ENCODE peak calls at places on chromosomes 16 and 17, in nine cellular contexts. U is NCI-H2081 treated with DMSO at 0.1 percent for 48 hours; Z is spleen; O is fibroblast of the conjunctiva; N is stimulated activated CD4-positive, alpha-beta T cell treated with anti-CD3 and anti-CD28 coated beads, Interleukin-1b, Interleukin-23, amount 100 ng/mL, for 24 hours; R is ovary; H is NCI-H1436; P is left ventricle myocardium inferior; D is activated CD8-positive, alpha-beta memory T cell treated with anti-CD3 and anti-CD28 coated beads for 1 hour. X is an unnamed sample.

GRCh38 chr16:57889960-57890751 is 80.8 kb downstream of the CNGB1 start:
- DNase-seq in U (no peak), Z (peak), O (no peak), N (no peak), R (no peak), H (no peak), P (no peak), D (no peak), X (no peak)

GRCh38 chr16:50636865-50637374 is 44.2 kb downstream of the SNX20 start:
- DNase-seq in U (no peak), Z (no peak), O (no peak), N (no peak), R (no peak), H (no peak), P (no peak), D (no peak), X (no peak)

GRCh38 chr17:17565471-17566365 is 25.8 kb downstream of the PEMT start:
- DNase-seq in U (no peak), Z (no peak), O (peak), N (no peak), R (no peak), H (no peak), P (no peak), D (no peak), X (no peak)

GRCh38 chr16:81491522-81492188 is 47.0 kb downstream of the CMIP start:
- DNase-seq in U (no peak), Z (no peak), O (no peak), N (no peak), R (no peak), H (no peak), P (no peak), D (no peak), X (no peak)

GRCh38 chr17:68870427-68870826 is 84.8 kb downstream of the ABCA8 start:
- DNase-seq in U (no peak), Z (no peak), O (no peak), N (no peak), R (no peak), H (no peak), P (no peak), D (no peak), X (no peak)

GRCh38 chr17:50564916-50565315 is 4.4 kb downstream of the CACNA1G start:
- DNase-seq in U (no peak), Z (no peak), O (peak), N (no peak), R (peak), H (peak), P (peak), D (no peak), X (no peak)

GRCh38 chr16:84881702-84882521 is 62.1 kb downstream of the CRISPLD2 start:
- DNase-seq in U (no peak), Z (no peak), O (peak), N (no peak), R (no peak), H (no peak), P (no peak), D (no peak), X (no peak)

GRCh38 chr16:5382484-5382883 is 284.9 kb upstream of the EEF2KMT start:
- DNase-seq in U (no peak), Z (no peak), O (no peak), N (no peak), R (no peak), H (no peak), P (no peak), D (no peak), X (no peak)

GRCh38 chr17:79463421-79464309 is 147.2 kb downstream of the RBFOX3 start:
- DNase-seq in U (no peak), Z (no peak), O (no peak), N (no peak), R (no peak), H (no peak), P (no peak), D (no peak), X (no peak)

GRCh38 chr17:70655179-70655578 is 485.8 kb downstream of the KCNJ2 start:
- DNase-seq in U (peak), Z (no peak), O (no peak), N (no peak), R (no peak), H (no peak), P (no peak), D (no peak), X (no peak)

GRCh38 chr17:49438885-49439284 is 24.2 kb upstream of the PHB1 start:
- DNase-seq in U (no peak), Z (no peak), O (no peak), N (no peak), R (no peak), H (no peak), P (no peak), D (no peak), X (no peak)

GRCh38 chr16:10386517-10387377 is 886 bp downstream of the ATF7IP2 start:
- DNase-seq in U (no peak), Z (no peak), O (no peak), N (no peak), R (no peak), H (no peak), P (no peak), D (no peak), X (no peak)

GRCh38 chr17:66002807-66003206 is 189.1 kb downstream of the CEP112 start:
- DNase-seq in U (no peak), Z (no peak), O (no peak), N (no peak), R (no peak), H (no peak), P (no peak), D (no peak), X (no peak)

GRCh38 chr17:4625181-4625601 is 16.3 kb downstream of the ALOX15 start:
- DNase-seq in U (no peak), Z (no peak), O (no peak), N (no peak), R (no peak), H (no peak), P (no peak), D (no peak), X (no peak)

GRCh38 chr16:21685034-21685455 is 21.3 kb downstream of the OTOA start:
- DNase-seq in U (no peak), Z (no peak), O (no peak), N (no peak), R (no peak), H (no peak), P (no peak), D (no peak), X (peak)

GRCh38 chr17:82278308-82278707 is 4.8 kb upstream of the CSNK1D start:
- DNase-seq in U (no peak), Z (no peak), O (no peak), N (no peak), R (no peak), H (no peak), P (no peak), D (no peak), X (no peak)

GRCh38 chr17:81109957-81110356 is 55.4 kb upstream of the PVALEF start:
- DNase-seq in U (no peak), Z (no peak), O (no peak), N (no peak), R (no peak), H (no peak), P (no peak), D (no peak), X (no peak)

GRCh38 chr17:77579717-77580116 is 378.8 kb upstream of the TNRC6C start:
- DNase-seq in U (no peak), Z (no peak), O (no peak), N (no peak), R (no peak), H (no peak), P (no peak), D (no peak), X (no peak)

GRCh38 chr17:50111687-50112655 is 16.8 kb downstream of the PDK2 start:
- DNase-seq in U (no peak), Z (no peak), O (no peak), N (no peak), R (peak), H (no peak), P (peak), D (no peak), X (no peak)

GRCh38 chr17:61689610-61690180 is 98.7 kb upstream of the NACA2 start:
- DNase-seq in U (no peak), Z (no peak), O (no peak), N (no peak), R (no peak), H (no peak), P (no peak), D (no peak), X (no peak)

GRCh38 chr17:46977348-46977747 is 1.7 kb downstream of the RPRML start:
- DNase-seq in U (no peak), Z (peak), O (no peak), N (no peak), R (no peak), H (peak), P (no peak), D (no peak), X (no peak)

GRCh38 chr17:32341141-32341856 is 674 bp downstream of the C17orf75 start:
- DNase-seq in U (no peak), Z (no peak), O (no peak), N (peak), R (no peak), H (peak), P (no peak), D (no peak), X (no peak)

GRCh38 chr16:71570143-71570542 is 6.7 kb downstream of the TAT start:
- DNase-seq in U (no peak), Z (no peak), O (no peak), N (no peak), R (no peak), H (no peak), P (no peak), D (no peak), X (no peak)

GRCh38 chr16:68756250-68757051 is 19.4 kb downstream of the CDH1 start:
- DNase-seq in U (no peak), Z (no peak), O (no peak), N (peak), R (no peak), H (peak), P (no peak), D (no peak), X (no peak)